ENCODE peak calls at places on chromosomes 16 and 17, in four cellular contexts. Z is Caco-2; P is left lung; K is CD4-positive, CD25-positive, alpha-beta regulatory T cell. O is an unnamed sample. For H3K27me3 and H3K4me1, the result is how much of the 10 kb centered on the place peaks cover.

GRCh38 chr17:10117581-10118001 is 80.8 kb downstream of the GAS7 start:
- DNase-seq in Z (no peak), P (no peak), K (no peak), O (no peak)

GRCh38 chr17:74296548-74296936 is 22.5 kb downstream of the DNAI2 start:
- DNase-seq in Z (peak), P (peak), K (peak), O (peak)

GRCh38 chr17:39194089-39194984 is 3.1 kb downstream of the CACNB1 start:
- DNase-seq in Z (peak), P (no peak), K (no peak), O (peak)

GRCh38 chr17:51948128-51948527 is 210.4 kb downstream of the CA10 start:
- DNase-seq in Z (no peak), P (no peak), K (no peak), O (no peak)

GRCh38 chr16:88883946-88884345 is 17.5 kb upstream of the PABPN1L start:
- DNase-seq in Z (no peak), P (no peak), K (no peak), O (no peak)

GRCh38 chr16:81738831-81739496 is 40.1 kb upstream of the PLCG2 start:
- DNase-seq in Z (no peak), P (peak), K (no peak), O (no peak)

GRCh38 chr17:77312786-77313599 is 172.2 kb downstream of the SEC14L1 start:
- DNase-seq in Z (peak), P (peak), K (no peak), O (peak)

GRCh38 chr16:51971184-51971583 is 575.8 kb downstream of the TOX3 start:
- DNase-seq in Z (peak), P (no peak), K (no peak), O (no peak)

DNA sequence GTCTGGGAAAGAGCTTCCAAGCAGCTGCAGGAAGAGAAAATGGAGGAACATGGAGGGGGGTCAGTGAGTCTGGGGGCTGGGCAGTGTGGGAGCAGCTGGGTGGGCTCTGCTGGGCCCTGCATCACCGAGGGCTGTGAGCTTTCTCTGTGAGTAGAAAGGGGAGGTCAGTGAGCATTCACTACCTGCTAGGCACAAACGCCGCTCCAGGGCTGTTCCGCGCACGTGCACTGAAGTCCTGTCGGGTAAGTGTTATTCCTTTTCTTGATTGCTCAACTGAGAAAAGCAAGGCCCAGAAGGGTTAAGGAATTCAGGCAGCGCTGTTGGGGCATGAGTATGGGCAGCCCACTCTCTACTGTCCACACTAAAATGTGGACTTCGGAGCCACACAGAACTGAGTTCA is 4.7 kb downstream of the CACNG5 start:
- DNase-seq in Z (no peak), P (no peak), K (no peak), O (no peak)
- H3K27me3 ChIP-seq in Z (under half), P (half or more), K (under half), O (under half)

GRCh38 chr16:68259421-68259820 is 4.9 kb upstream of the SLC7A6 start:
- DNase-seq in Z (no peak), P (no peak), K (no peak), O (no peak)

GRCh38 chr16:68263559-68264127 is 683 bp upstream of the SLC7A6 start:
- DNase-seq in Z (no peak), P (no peak), K (no peak), O (no peak)

GRCh38 chr16:68267612-68268405 is 3.5 kb downstream of the SLC7A6 start:
- DNase-seq in Z (no peak), P (no peak), K (no peak), O (no peak)

GRCh38 chr16:68265078-68265925 is 976 bp downstream of the SLC7A6 start:
- DNase-seq in Z (peak), P (peak), K (peak), O (peak)

DNA sequence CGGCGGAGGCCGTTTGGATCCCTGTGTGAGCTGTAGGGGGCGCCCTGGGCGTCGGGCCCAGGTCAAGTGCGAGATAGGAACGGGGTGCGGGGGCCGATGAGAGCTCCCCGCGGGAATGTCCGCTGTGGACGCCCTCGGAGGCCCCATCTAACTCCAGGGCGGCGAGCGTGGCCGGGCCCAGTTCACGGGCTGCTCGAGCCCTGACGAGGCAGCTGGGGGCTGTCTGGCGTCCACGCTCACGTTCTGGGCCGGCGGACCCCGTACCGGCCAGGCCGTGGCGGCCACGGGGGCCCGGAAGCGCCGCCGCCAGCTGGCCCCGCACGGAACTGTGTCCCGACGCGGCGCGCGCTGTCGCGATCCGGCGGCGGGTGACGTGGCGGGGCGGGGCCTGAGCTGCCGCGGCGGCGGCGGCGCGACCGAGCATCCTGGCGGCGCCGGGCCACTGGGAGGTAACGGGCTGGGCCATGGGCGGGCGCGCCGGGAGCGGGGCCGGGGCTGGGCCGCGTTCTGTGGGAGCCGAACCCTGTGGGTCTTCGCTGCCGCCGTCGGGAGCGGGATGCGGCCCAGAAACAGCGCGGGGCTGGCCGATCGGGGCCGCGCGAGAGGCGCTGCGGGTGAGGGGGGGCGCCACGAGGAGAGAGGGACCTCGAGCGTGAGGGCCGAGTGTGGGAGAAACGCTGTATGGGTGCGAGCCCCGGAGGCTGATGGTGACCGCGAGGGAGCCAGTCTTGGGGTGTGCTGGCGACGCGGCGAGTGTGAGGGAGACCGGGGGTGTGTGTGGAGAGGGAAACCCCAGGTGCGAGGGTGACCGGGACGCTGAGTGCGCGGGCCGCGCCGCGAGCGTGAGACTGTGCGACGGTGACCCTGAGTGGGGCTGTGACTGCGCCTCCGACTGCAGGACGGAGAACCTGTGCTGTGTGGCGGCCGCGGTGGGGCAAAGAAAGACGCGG is at the start of gene SLC7A6:
- DNase-seq in Z (peak), P (peak), K (peak), O (peak)
- H3K4me1 ChIP-seq in Z (under half), P (under half), K (half or more), O (under half)

GRCh38 chr17:48641541-48642058 is 15.4 kb upstream of the HOXB9 start:
- DNase-seq in Z (no peak), P (no peak), K (no peak), O (no peak)
- H3K27me3 ChIP-seq in Z (under half), P (half or more), K (half or more), O (under half)

DNA sequence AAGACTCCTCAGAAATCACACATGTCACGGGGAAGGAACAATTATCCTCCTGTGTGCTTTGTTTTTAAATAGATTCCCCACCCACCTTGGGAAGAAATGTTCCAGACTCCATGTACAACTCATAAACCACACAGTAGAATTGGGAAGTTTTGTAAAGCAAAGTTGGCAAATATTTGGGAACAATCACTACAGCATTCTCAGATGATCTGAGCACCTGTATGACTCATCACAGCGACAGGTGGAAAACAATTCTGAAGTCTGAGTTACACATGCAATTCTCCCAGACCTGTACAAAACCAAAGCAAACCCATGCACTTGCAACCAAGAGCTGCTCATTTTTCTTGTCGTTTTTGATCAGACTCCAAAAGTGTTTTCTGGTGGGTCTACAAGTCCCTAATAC is 14.4 kb upstream of the MYLK3 start:
- DNase-seq in Z (peak), P (no peak), K (no peak), O (no peak)
- H3K4me1 ChIP-seq in Z (under half), P (under half), K (under half), O (under half)

DNA sequence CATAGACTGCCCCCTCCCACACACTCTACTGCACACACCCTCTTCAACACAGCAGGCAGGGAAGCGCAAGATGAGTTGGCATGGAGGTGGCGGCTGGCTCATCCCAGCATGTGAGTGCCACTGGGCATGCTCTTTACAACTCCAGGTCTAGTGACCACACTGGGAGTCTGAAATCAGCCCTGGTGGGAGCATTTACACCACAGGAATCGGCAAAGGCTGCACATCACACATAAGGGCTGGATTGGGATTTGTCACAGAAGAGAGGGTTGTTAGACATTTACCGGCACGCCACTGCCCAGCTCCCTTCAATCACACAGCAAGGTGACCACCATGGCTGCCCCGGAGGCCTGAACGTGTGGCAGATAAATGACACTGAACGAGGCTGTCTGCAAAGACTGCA is 49.4 kb downstream of the ENGASE start:
- DNase-seq in Z (no peak), P (no peak), K (no peak), O (no peak)
- H3K27me3 ChIP-seq in Z (under half), P (half or more), K (under half), O (under half)

GRCh38 chr17:4968166-4968915 is 724 bp upstream of the SPAG7 start:
- DNase-seq in Z (peak), P (no peak), K (peak), O (no peak)
- H3K4me1 ChIP-seq in Z (under half), P (half or more), K (under half), O (under half)

DNA sequence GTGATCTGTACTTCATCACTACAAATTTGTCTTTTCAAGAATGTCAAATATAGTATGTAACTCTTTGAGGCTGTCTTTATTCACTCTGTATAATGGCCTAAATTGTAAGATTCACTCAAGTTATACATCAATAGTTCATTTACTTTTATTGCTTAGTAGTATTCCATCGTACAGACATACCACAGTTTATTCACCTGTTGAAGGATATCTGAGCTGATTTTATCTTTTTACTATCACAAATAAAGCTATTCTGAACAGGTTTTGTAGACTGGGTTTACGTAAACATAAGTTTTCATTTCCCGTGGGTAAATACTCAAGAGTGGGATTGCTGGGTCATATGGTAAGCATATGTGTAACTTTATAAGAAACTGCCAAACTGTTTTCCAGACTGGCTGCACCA is 18.6 kb downstream of the PSMD12 start:
- DNase-seq in Z (no peak), P (no peak), K (no peak), O (no peak)
- H3K27me3 ChIP-seq in Z (under half), P (under half), K (under half), O (under half)

GRCh38 chr16:67959520-67959919 is 8.9 kb downstream of the SLC12A4 start:
- DNase-seq in Z (no peak), P (no peak), K (no peak), O (peak)
- H3K4me1 ChIP-seq in Z (under half), P (half or more), K (under half), O (under half)

O was measured in aorta.